ENCODE peak calls at places on chromosomes 5 and 9, in six cellular contexts. E, Q, H, I, P and T are unnamed samples.

GRCh38 chr9:123807241-123807640 is 122.7 kb downstream of the DENND1A start:
- DNase-seq in E (no peak), Q (no peak), H (no peak), I (no peak), P (no peak), T (no peak)

GRCh38 chr9:128061305-128061704 is 5.8 kb downstream of the NAIF1 start:
- DNase-seq in E (no peak), Q (no peak), H (no peak), I (no peak), P (no peak), T (no peak)

GRCh38 chr9:95875305-95876137 is at the start of gene ERCC6L2:
- DNase-seq in E (peak; percentile 96), Q (peak; percentile 91), H (peak; percentile 89), I (peak; percentile 96), P (peak; percentile 97), T (peak; percentile 87)

GRCh38 chr9:23775549-23775948 is 50.5 kb downstream of the ELAVL2 start:
- DNase-seq in E (no peak), Q (no peak), H (no peak), I (no peak), P (no peak), T (no peak)

GRCh38 chr5:128199104-128199503 is 115.5 kb downstream of the SLC12A2 start:
- DNase-seq in E (no peak), Q (no peak), H (no peak), I (no peak), P (peak; percentile 41), T (no peak)

GRCh38 chr9:87655731-87656130 is 70.2 kb upstream of the CTSL start:
- DNase-seq in E (no peak), Q (no peak), H (no peak), I (no peak), P (no peak), T (no peak)

GRCh38 chr9:123820139-123820538 is 109.8 kb downstream of the DENND1A start:
- DNase-seq in E (no peak), Q (no peak), H (no peak), I (no peak), P (no peak), T (no peak)

GRCh38 chr9:98227883-98228282 is 27.6 kb downstream of the TBC1D2 start:
- DNase-seq in E (no peak), Q (no peak), H (no peak), I (no peak), P (no peak), T (no peak)

GRCh38 chr9:111648066-111648465 is 13.3 kb upstream of the GNG10 start:
- DNase-seq in E (no peak), Q (no peak), H (no peak), I (no peak), P (peak; percentile 54), T (no peak)

GRCh38 chr5:77843570-77844407 is 67.7 kb upstream of the TBCA start:
- DNase-seq in E (peak; percentile 57), Q (no peak), H (no peak), I (no peak), P (no peak), T (no peak)

GRCh38 chr9:125360621-125361020 is 99.0 kb downstream of the GAPVD1 start:
- DNase-seq in E (no peak), Q (no peak), H (no peak), I (no peak), P (no peak), T (no peak)

GRCh38 chr5:108917596-108917995 is 169.9 kb downstream of the FER start:
- DNase-seq in E (no peak), Q (no peak), H (no peak), I (no peak), P (no peak), T (no peak)

GRCh38 chr5:39775058-39775457 is 350.3 kb upstream of the DAB2 start:
- DNase-seq in E (no peak), Q (no peak), H (no peak), I (no peak), P (peak; percentile 55), T (no peak)

GRCh38 chr5:171371326-171371725 is 16.3 kb upstream of the NPM1 start:
- DNase-seq in E (no peak), Q (no peak), H (no peak), I (no peak), P (no peak), T (no peak)

GRCh38 chr9:110048976-110049698 is 158.8 kb downstream of the C9orf152 start:
- DNase-seq in E (peak; percentile 23), Q (no peak), H (peak; percentile 2), I (peak; percentile 31), P (peak; percentile 30), T (no peak)

GRCh38 chr5:109532773-109533364 is 123.1 kb upstream of the PJA2 start:
- DNase-seq in E (no peak), Q (no peak), H (no peak), I (no peak), P (no peak), T (no peak)

GRCh38 chr5:40480392-40480791 is 199.3 kb upstream of the PTGER4 start:
- DNase-seq in E (no peak), Q (no peak), H (peak; percentile 17), I (no peak), P (no peak), T (no peak)

GRCh38 chr5:37875051-37875787 is 35.4 kb upstream of the GDNF start:
- DNase-seq in E (no peak), Q (no peak), H (no peak), I (no peak), P (peak; percentile 83), T (no peak)

GRCh38 chr9:34675048-34675714 is 12.7 kb upstream of the CCL27 start:
- DNase-seq in E (peak; percentile 88), Q (peak; percentile 20), H (peak; percentile 45), I (peak; percentile 79), P (peak; percentile 70), T (peak; percentile 64)

GRCh38 chr9:35727676-35728040 is 4.3 kb downstream of the TLN1 start:
- DNase-seq in E (no peak), Q (no peak), H (no peak), I (no peak), P (no peak), T (no peak)

GRCh38 chr9:98818764-98819163 is 11.3 kb downstream of the GALNT12 start:
- DNase-seq in E (no peak), Q (no peak), H (no peak), I (no peak), P (no peak), T (no peak)

GRCh38 chr9:133804199-133804598 is 66.0 kb upstream of the SARDH start:
- DNase-seq in E (no peak), Q (no peak), H (no peak), I (no peak), P (no peak), T (no peak)

GRCh38 chr5:177984565-177985166 is 11.4 kb downstream of the PROP1 start:
- DNase-seq in E (peak; percentile 52), Q (no peak), H (no peak), I (no peak), P (no peak), T (no peak)

GRCh38 chr9:114521846-114522245 is 16.6 kb upstream of the WHRN start:
- DNase-seq in E (no peak), Q (no peak), H (no peak), I (no peak), P (peak; percentile 17), T (no peak)

GRCh38 chr5:55338810-55339243 is 31.0 kb downstream of the MTREX start:
- DNase-seq in E (no peak), Q (no peak), H (peak; percentile 35), I (peak; percentile 28), P (no peak), T (no peak)

GRCh38 chr5:114898602-114899001 is 271.1 kb downstream of the TRIM36 start:
- DNase-seq in E (no peak), Q (no peak), H (no peak), I (no peak), P (no peak), T (no peak)

GRCh38 chr5:80238778-80239679 is 16.8 kb downstream of the SERINC5 start:
- DNase-seq in E (no peak), Q (no peak), H (no peak), I (peak; percentile 75), P (peak; percentile 28), T (no peak)

GRCh38 chr9:128375865-128376264 is 4.7 kb downstream of the URM1 start:
- DNase-seq in E (no peak), Q (no peak), H (no peak), I (no peak), P (no peak), T (no peak)

GRCh38 chr5:178420424-178420823 is 169.8 kb downstream of the COL23A1 start:
- DNase-seq in E (peak; percentile 67), Q (no peak), H (no peak), I (no peak), P (no peak), T (no peak)